ENCODE peak calls at places on chromosomes 16 and 17, in five cellular contexts. Z is cardiac muscle cell, B is lung, M is PC-9, F is prostate gland. L is an unnamed sample. For H3K9me3, the result is how much of the 10 kb centered on the place peaks cover.

GRCh38 chr17:32111141-32111771 is 31.0 kb upstream of the RHOT1 start:
- DNase-seq in Z (peak), B (peak), M (peak), F (peak), L (peak)

GRCh38 chr17:80421381-80422090 is 6.6 kb downstream of the ENDOV start:
- DNase-seq in M (no peak), B (no peak), Z (no peak), F (no peak), L (no peak)

GRCh38 chr17:81405382-81406005 is 10.2 kb downstream of the BAHCC1 start:
- DNase-seq in Z (peak), M (no peak), F (no peak), B (no peak), L (peak)

GRCh38 chr17:48294989-48295892 is 134.8 kb downstream of the SKAP1 start:
- DNase-seq in B (no peak), Z (peak), M (no peak), F (no peak), L (no peak)

GRCh38 chr16:31202402-31203385 is at the start of gene PYCARD:
- DNase-seq in F (peak), Z (peak), B (peak), M (peak), L (peak)

GRCh38 chr16:53183442-53183841 is 128.7 kb downstream of the CHD9 start:
- DNase-seq in B (no peak), M (no peak), F (no peak), Z (no peak), L (no peak)

GRCh38 chr16:23486480-23486879 is 23.8 kb downstream of the GGA2 start:
- DNase-seq in F (no peak), Z (no peak), B (peak), M (peak), L (no peak)

GRCh38 chr16:71524566-71525553 is 1.4 kb upstream of the CHST4 start:
- DNase-seq in B (no peak), F (no peak), M (no peak), Z (no peak), L (no peak)

GRCh38 chr17:73650147-73650546 is 5.9 kb upstream of the SDK2 start:
- DNase-seq in Z (peak), F (no peak), M (no peak), B (peak), L (no peak)

GRCh38 chr17:82924812-82925211 is 85.0 kb upstream of the ZNF750 start:
- DNase-seq in B (no peak), M (peak), F (no peak), Z (no peak), L (no peak)

GRCh38 chr17:869067-869466 is 86.9 kb downstream of the MRM3 start:
- DNase-seq in F (no peak), M (no peak), Z (peak), B (no peak), L (peak)

DNA sequence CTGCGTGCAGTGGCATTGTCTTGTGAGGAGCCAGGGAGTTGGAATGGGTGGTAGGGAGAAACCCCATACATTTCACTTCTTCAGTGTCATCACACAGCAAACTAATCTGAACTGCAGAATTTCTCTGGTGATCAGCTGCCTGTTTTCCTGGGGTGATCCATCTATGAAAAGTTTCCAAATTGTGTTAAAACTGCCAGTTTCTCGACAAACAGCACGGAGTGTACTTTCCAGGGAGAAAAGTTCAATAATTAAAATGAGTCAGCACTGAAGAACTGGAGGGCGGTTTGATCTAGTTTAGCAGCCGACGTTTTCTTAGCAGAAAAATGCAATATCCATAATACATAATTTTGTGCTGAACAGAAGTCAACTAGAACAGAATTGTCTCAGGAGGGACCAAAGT is 448.6 kb downstream of the CA10 start:
- DNase-seq in B (no peak), F (no peak), M (no peak), Z (no peak), L (no peak)
- H3K27ac ChIP-seq in B (no peak), F (peak), M (no peak), Z (no peak), L (no peak)

GRCh38 chr16:87255866-87256265 is 61.3 kb downstream of the C16orf95 start:
- DNase-seq in B (no peak), Z (no peak), F (no peak), M (no peak), L (peak)

GRCh38 chr16:87254734-87255133 is 62.5 kb downstream of the C16orf95 start:
- DNase-seq in B (no peak), Z (no peak), M (no peak), F (no peak), L (peak)

GRCh38 chr16:87263418-87264052 is 53.7 kb downstream of the C16orf95 start:
- DNase-seq in F (no peak), M (peak), B (no peak), Z (no peak), L (no peak)

GRCh38 chr16:87254271-87254670 is 62.9 kb downstream of the C16orf95 start:
- DNase-seq in F (no peak), Z (no peak), B (no peak), M (no peak), L (peak)

DNA sequence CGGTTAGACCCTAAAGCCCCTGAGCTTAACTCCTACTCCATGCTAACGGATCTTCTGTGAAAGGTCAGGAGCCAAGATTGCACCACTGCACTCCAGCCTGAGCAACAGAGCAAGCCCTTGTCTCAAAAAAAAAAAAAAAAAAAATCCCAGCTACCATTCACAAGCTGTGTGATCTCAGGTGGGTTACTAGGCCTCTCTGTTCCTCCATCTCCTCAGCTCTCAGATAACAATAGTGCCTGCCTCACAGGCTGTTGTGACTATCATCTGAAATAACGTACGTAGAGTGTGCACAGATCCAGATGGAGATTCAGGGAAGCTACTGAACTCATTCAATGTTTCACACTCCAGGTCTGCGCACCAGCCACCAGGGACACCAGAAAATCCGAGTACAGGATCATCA is 57.8 kb downstream of the C16orf95 start:
- DNase-seq in M (no peak), B (no peak), Z (no peak), F (no peak), L (no peak)
- H3K9me3 ChIP-seq in M (under half), B (under half), Z (under half), F (under half), L (under half)

GRCh38 chr17:57665696-57666095 is 79.4 kb downstream of the CCDC182 start:
- DNase-seq in B (no peak), M (no peak), Z (no peak), F (no peak), L (no peak)

GRCh38 chr17:57662644-57663308 is 82.3 kb downstream of the CCDC182 start:
- DNase-seq in F (peak), Z (peak), M (peak), B (peak), L (peak)

GRCh38 chr17:57665128-57665527 is 80.0 kb downstream of the CCDC182 start:
- DNase-seq in M (no peak), F (no peak), B (no peak), Z (no peak), L (no peak)

GRCh38 chr17:57662021-57662420 is 83.1 kb downstream of the CCDC182 start:
- DNase-seq in M (no peak), F (no peak), Z (no peak), B (no peak), L (no peak)

GRCh38 chr17:57663326-57664070 is 81.6 kb downstream of the CCDC182 start:
- DNase-seq in M (no peak), Z (no peak), B (no peak), F (no peak), L (no peak)
- H3K27ac ChIP-seq in M (no peak), Z (no peak), B (peak), F (peak), L (peak)

DNA sequence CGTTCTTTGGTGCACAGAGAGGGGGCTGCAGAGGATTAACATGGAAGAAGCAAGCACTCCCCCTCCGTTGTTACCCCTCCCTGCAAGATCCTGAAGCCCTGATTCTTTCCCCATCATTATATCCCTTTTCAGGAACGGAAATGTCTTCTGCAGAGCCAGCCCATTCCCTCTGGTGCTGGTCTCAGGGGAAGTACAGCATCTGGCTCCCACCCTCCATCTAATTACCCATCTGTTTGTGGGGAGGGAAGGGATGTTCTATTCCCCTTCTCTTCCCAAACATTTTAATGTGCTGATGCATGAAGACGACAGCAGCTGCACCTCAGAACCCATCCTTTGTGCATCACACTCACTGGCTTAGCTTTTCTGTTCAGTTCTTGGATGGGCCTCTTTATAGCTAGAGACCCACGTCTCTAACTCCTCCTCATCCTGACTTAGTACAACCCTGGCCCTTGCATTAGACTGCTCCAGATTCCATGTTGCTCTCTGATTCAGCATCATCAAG is 367.2 kb downstream of the CDH13 start:
- DNase-seq in Z (no peak), F (no peak), M (no peak), B (no peak), L (no peak)
- H3K9me3 ChIP-seq in Z (under half), F (under half), M (under half), B (under half), L (under half)

GRCh38 chr17:39826334-39826733 is 37.8 kb downstream of the IKZF3 start:
- DNase-seq in M (no peak), F (no peak), B (no peak), Z (no peak), L (no peak)
- H3K27ac ChIP-seq in M (no peak), F (no peak), B (no peak), Z (no peak), L (no peak)

DNA sequence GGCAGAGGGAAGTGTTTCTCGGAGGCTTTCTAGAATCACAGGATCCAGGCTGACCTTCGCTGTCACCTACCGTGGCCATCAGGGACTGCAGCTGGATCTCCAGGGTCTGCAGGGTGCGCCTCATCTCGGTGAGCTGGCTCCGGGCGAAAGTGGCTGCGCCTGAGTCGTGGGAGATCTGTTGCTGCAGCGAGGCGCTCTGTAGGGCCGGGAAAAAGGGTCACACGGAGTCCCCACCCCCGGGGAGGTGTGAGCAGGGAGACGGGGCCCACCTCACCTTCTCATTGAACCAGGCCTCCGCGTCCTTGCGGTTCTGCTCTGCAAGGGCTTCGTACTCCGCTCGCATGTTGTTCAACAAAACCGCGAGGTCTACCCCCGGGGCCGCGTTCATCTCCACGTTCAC is 2.9 kb downstream of the KRT28 start:
- DNase-seq in M (no peak), Z (no peak), F (no peak), B (no peak), L (no peak)
- H3K9me3 ChIP-seq in M (under half), Z (under half), F (under half), B (under half), L (under half)

GRCh38 chr17:60527701-60528100 is 1.7 kb upstream of the APPBP2 start:
- DNase-seq in Z (no peak), M (no peak), B (no peak), F (no peak), L (no peak)
- H3K27ac ChIP-seq in Z (no peak), M (no peak), B (no peak), F (no peak), L (no peak)

GRCh38 chr16:88282221-88283041 is 100.3 kb upstream of the ZNF469 start:
- DNase-seq in M (peak), Z (peak), B (no peak), F (peak), L (no peak)
- H3K9me3 ChIP-seq in M (under half), Z (under half), B (under half), F (under half), L (under half)

GRCh38 chr16:86427327-86427935 is 82.9 kb upstream of the FOXF1 start:
- DNase-seq in Z (no peak), F (no peak), M (no peak), B (no peak), L (no peak)
- H3K27ac ChIP-seq in Z (no peak), F (no peak), M (no peak), B (no peak), L (no peak)

DNA sequence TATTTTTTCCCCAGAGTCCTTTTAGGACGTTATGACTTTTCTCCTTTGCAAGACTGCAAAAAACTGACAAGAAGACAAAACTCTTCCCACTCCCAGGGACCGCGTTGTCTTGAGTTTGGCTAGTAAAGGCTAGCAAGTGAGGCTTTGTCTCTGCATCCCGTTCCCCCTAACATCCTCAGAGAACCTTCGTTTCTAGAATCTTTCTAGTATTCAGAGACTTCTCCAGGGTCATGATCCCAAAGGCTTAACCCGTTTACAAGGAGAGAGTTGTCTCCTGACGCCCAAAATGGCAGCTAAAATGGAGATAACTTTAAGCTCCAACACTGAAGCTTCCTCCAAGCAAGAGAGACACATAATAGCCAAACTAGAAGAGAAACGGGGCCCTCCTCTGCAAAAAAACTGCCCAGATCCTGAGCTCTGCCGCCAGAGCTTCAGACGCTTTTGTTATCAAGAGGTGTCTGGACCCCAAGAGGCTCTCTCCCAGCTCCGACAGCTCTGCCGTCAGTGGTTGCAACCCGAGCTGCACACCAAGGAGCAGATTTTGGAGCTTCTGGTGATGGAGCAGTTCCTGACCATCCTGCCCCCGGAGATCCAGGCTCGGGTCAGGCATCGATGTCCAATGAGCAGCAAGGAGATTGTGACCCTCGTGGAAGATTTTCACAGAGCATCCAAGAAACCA is 843 bp downstream of the ZNF174 start:
- DNase-seq in M (peak), Z (peak), F (no peak), B (no peak), L (no peak)
- H3K9me3 ChIP-seq in M (under half), Z (under half), F (under half), B (under half), L (half or more)